ENCODE peak calls at places on chromosome 21, in ten cellular contexts. P, G, B, O, W, T, H, N, L and Z are unnamed samples.

GRCh38 chr21:35738342-35738961 is 321.9 kb downstream of the SETD4 start:
- DNase-seq in P (peak; percentile 84), G (peak; percentile 0), B (no peak), O (no peak), W (no peak), T (no peak), H (peak; percentile 30), N (no peak), L (no peak), Z (no peak)

GRCh38 chr21:45888361-45889009 is 93.1 kb upstream of the COL6A1 start:
- DNase-seq in P (no peak), G (no peak), B (no peak), O (no peak), W (peak; percentile 60), T (no peak), H (no peak), N (no peak), L (peak; percentile 33), Z (no peak)

GRCh38 chr21:45556645-45557601 is 14.7 kb upstream of the SLC19A1 start:
- DNase-seq in P (no peak), G (peak; percentile 30), B (no peak), O (no peak), W (no peak), T (no peak), H (no peak), N (no peak), L (no peak), Z (no peak)

GRCh38 chr21:15080504-15080903 is 15.7 kb upstream of the NRIP1 start:
- DNase-seq in P (no peak), G (no peak), B (no peak), O (no peak), W (no peak), T (no peak), H (no peak), N (no peak), L (no peak), Z (no peak)

GRCh38 chr21:17802568-17802967 is 16.6 kb downstream of the C21orf91 start:
- DNase-seq in P (peak; percentile 45), G (peak; percentile 40), B (no peak), O (peak; percentile 26), W (no peak), T (no peak), H (peak; percentile 81), N (no peak), L (no peak), Z (no peak)

GRCh38 chr21:26194811-26195251 is 24.3 kb upstream of the APP start:
- DNase-seq in P (no peak), G (peak; percentile 14), B (no peak), O (no peak), W (no peak), T (no peak), H (peak; percentile 45), N (no peak), L (no peak), Z (no peak)

GRCh38 chr21:37907076-37907475 is 9.2 kb downstream of the KCNJ6 start:
- DNase-seq in P (no peak), G (peak; percentile 35), B (no peak), O (no peak), W (no peak), T (no peak), H (no peak), N (no peak), L (no peak), Z (no peak)

GRCh38 chr21:28773036-28773435 is 219.6 kb downstream of the LTN1 start:
- DNase-seq in P (no peak), G (no peak), B (no peak), O (no peak), W (no peak), T (no peak), H (peak; percentile 90), N (no peak), L (no peak), Z (no peak)

GRCh38 chr21:17372200-17372599 is 140.6 kb upstream of the CXADR start:
- DNase-seq in P (no peak), G (no peak), B (no peak), O (no peak), W (no peak), T (no peak), H (no peak), N (no peak), L (no peak), Z (no peak)